ENCODE peak calls at places on chromosomes 7 and 10, in seven cellular contexts. Z, K, I, P, E, O and Q are unnamed samples.

GRCh38 chr10:62760401-62760800 is 44.1 kb upstream of the ADO start:
- DNase-seq in Z (no peak), K (no peak), I (no peak), P (no peak), E (no peak), O (no peak), Q (no peak)

GRCh38 chr7:13981070-13981469 is 8.4 kb downstream of the ETV1 start:
- DNase-seq in Z (no peak), K (peak; percentile 86), I (no peak), P (no peak), E (peak; percentile 71), O (no peak), Q (no peak)

GRCh38 chr7:17564678-17565209 is 266.3 kb downstream of the AHR start:
- DNase-seq in Z (no peak), K (no peak), I (no peak), P (no peak), E (no peak), O (no peak), Q (no peak)

GRCh38 chr7:37016073-37016878 is 292.0 kb upstream of the AOAH start:
- DNase-seq in Z (no peak), K (no peak), I (no peak), P (no peak), E (no peak), O (peak; percentile 17), Q (no peak)

GRCh38 chr7:35875292-35875691 is 74.4 kb downstream of the SEPTIN7 start:
- DNase-seq in Z (no peak), K (no peak), I (no peak), P (no peak), E (no peak), O (no peak), Q (no peak)

GRCh38 chr10:82319558-82319957 is 444.6 kb downstream of the NRG3 start:
- DNase-seq in Z (no peak), K (no peak), I (no peak), P (no peak), E (no peak), O (no peak), Q (no peak)

GRCh38 chr7:73976761-73977625 is 51.0 kb upstream of the ELN start:
- DNase-seq in Z (no peak), K (no peak), I (no peak), P (peak; percentile 29), E (no peak), O (no peak), Q (no peak)

GRCh38 chr7:132557489-132558044 is 18.7 kb downstream of the PLXNA4 start:
- DNase-seq in Z (no peak), K (no peak), I (no peak), P (no peak), E (no peak), O (no peak), Q (no peak)

GRCh38 chr7:69204936-69205335 is 393.3 kb upstream of the AUTS2 start:
- DNase-seq in Z (no peak), K (no peak), I (no peak), P (no peak), E (no peak), O (no peak), Q (no peak)

GRCh38 chr7:69196593-69196992 is 401.7 kb upstream of the AUTS2 start:
- DNase-seq in Z (no peak), K (no peak), I (no peak), P (no peak), E (no peak), O (no peak), Q (no peak)

GRCh38 chr7:69199661-69200060 is 398.6 kb upstream of the AUTS2 start:
- DNase-seq in Z (no peak), K (no peak), I (no peak), P (no peak), E (no peak), O (no peak), Q (no peak)

GRCh38 chr7:69198250-69198649 is 400.0 kb upstream of the AUTS2 start:
- DNase-seq in Z (no peak), K (no peak), I (no peak), P (no peak), E (no peak), O (no peak), Q (no peak)

GRCh38 chr7:69199048-69199447 is 399.2 kb upstream of the AUTS2 start:
- DNase-seq in Z (no peak), K (no peak), I (no peak), P (no peak), E (no peak), O (no peak), Q (no peak)
- H3K9me3 ChIP-seq in Z (no peaks in the 10 kb centered on the region), K (peaks cover 6% of the 10 kb centered on the region), I (no peaks in the 10 kb centered on the region), P (no peaks in the 10 kb centered on the region), E (no peaks in the 10 kb centered on the region), O (peaks cover 6% of the 10 kb centered on the region), Q (no peaks in the 10 kb centered on the region)

GRCh38 chr7:158527038-158527437 is 60.6 kb downstream of the PTPRN2 start:
- DNase-seq in Z (no peak), K (no peak), I (no peak), P (no peak), E (no peak), O (no peak), Q (no peak)

GRCh38 chr7:158526531-158526930 is 61.1 kb downstream of the PTPRN2 start:
- DNase-seq in Z (no peak), K (no peak), I (no peak), P (no peak), E (no peak), O (no peak), Q (no peak)

GRCh38 chr7:158527902-158528502 is 59.6 kb downstream of the PTPRN2 start:
- DNase-seq in Z (no peak), K (no peak), I (no peak), P (no peak), E (no peak), O (no peak), Q (no peak)

GRCh38 chr7:158525648-158526484 is 61.8 kb downstream of the PTPRN2 start:
- DNase-seq in Z (no peak), K (no peak), I (no peak), P (no peak), E (no peak), O (no peak), Q (no peak)

DNA sequence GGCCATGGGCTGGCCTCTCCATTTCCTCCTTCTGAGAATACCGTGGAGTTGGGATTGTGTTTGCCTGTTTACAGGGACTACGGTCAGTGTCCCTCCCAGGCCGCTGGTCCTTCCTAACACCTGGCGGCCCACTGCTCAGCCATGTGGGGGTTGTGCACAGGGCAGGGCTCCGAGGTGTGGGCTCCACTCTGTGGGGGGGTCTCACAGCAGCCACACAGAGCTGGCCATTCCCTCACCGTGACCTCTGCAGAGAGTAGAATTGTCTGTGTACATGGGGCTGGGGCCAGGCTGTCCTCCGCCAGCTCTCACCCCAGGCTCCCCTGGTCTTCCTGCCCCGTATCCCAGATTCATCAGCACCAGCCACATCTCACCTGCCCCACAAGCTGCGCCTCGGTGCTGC is 60.1 kb downstream of the PTPRN2 start:
- DNase-seq in Z (no peak), K (no peak), I (no peak), P (no peak), E (no peak), O (no peak), Q (no peak)
- H3K9me3 ChIP-seq in Z (no peaks in the 10 kb centered on the region), K (no peaks in the 10 kb centered on the region), I (no peaks in the 10 kb centered on the region), P (no peaks in the 10 kb centered on the region), E (no peaks in the 10 kb centered on the region), O (no peaks in the 10 kb centered on the region), Q (no peaks in the 10 kb centered on the region)

GRCh38 chr10:20614911-20615310 is 282.2 kb downstream of the NEBL start:
- DNase-seq in Z (no peak), K (no peak), I (no peak), P (no peak), E (no peak), O (no peak), Q (no peak)

GRCh38 chr10:20616056-20616671 is 280.9 kb downstream of the NEBL start:
- DNase-seq in Z (no peak), K (no peak), I (no peak), P (no peak), E (no peak), O (no peak), Q (no peak)

GRCh38 chr10:20618148-20618547 is 279.0 kb downstream of the NEBL start:
- DNase-seq in Z (no peak), K (no peak), I (no peak), P (no peak), E (no peak), O (no peak), Q (no peak)

GRCh38 chr10:20615395-20615794 is 281.7 kb downstream of the NEBL start:
- DNase-seq in Z (no peak), K (no peak), I (no peak), P (no peak), E (no peak), O (no peak), Q (no peak)

GRCh38 chr10:20616918-20617801 is 280.0 kb downstream of the NEBL start:
- DNase-seq in Z (no peak), K (no peak), I (no peak), P (no peak), E (no peak), O (no peak), Q (no peak)
- H3K9me3 ChIP-seq in Z (no peaks in the 10 kb centered on the region), K (no peaks in the 10 kb centered on the region), I (no peaks in the 10 kb centered on the region), P (no peaks in the 10 kb centered on the region), E (no peaks in the 10 kb centered on the region), O (no peaks in the 10 kb centered on the region), Q (no peaks in the 10 kb centered on the region)

GRCh38 chr7:6680146-6680545 is 26.6 kb downstream of the ZNF12 start:
- DNase-seq in Z (no peak), K (no peak), I (no peak), P (no peak), E (no peak), O (no peak), Q (no peak)
- H3K9me3 ChIP-seq in Z (peaks cover 92% of the 10 kb centered on the region), K (peaks cover 49% of the 10 kb centered on the region), I (no peaks in the 10 kb centered on the region), P (peaks cover 70% of the 10 kb centered on the region), E (peaks cover 100% of the 10 kb centered on the region), O (peaks cover 98% of the 10 kb centered on the region), Q (peaks cover 21% of the 10 kb centered on the region)

DNA sequence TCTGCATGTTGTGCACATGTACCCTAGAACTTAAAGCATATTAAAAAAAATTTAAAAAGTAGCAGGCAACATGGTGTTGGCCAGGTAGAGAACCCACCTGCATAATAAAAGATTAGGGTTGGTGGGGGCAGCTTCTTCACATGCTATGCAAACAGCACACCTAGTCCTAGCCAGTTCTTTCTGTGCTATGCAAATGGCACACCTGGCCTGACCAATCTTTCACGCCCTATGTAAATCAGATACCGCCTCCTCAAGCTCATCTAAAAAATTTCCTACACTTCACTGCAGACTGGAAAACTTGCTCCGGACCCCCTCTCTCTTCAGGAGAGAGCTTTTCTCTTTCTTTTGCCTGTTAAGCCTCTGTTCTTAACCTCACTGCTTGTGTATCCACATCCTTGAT is 14.5 kb upstream of the PIP start:
- DNase-seq in Z (no peak), K (no peak), I (no peak), P (no peak), E (no peak), O (no peak), Q (no peak)
- H3K9me3 ChIP-seq in Z (peaks cover 9% of the 10 kb centered on the region), K (no peaks in the 10 kb centered on the region), I (no peaks in the 10 kb centered on the region), P (no peaks in the 10 kb centered on the region), E (peaks cover 1% of the 10 kb centered on the region), O (no peaks in the 10 kb centered on the region), Q (peaks cover 2% of the 10 kb centered on the region)

GRCh38 chr10:1229116-1229515 is 172.9 kb downstream of the WDR37 start:
- DNase-seq in Z (no peak), K (no peak), I (peak; percentile 19), P (no peak), E (no peak), O (no peak), Q (no peak)
- H3K9me3 ChIP-seq in Z (no peaks in the 10 kb centered on the region), K (no peaks in the 10 kb centered on the region), I (no peaks in the 10 kb centered on the region), P (no peaks in the 10 kb centered on the region), E (no peaks in the 10 kb centered on the region), O (no peaks in the 10 kb centered on the region), Q (no peaks in the 10 kb centered on the region)

GRCh38 chr7:64992971-64993370 is 2.1 kb upstream of the ZNF117 start:
- DNase-seq in Z (no peak), K (no peak), I (no peak), P (no peak), E (no peak), O (no peak), Q (no peak)
- H3K9me3 ChIP-seq in Z (peaks cover 20% of the 10 kb centered on the region), K (peaks cover 21% of the 10 kb centered on the region), I (no peaks in the 10 kb centered on the region), P (peaks cover 6% of the 10 kb centered on the region), E (peaks cover 61% of the 10 kb centered on the region), O (peaks cover 10% of the 10 kb centered on the region), Q (peaks cover 6% of the 10 kb centered on the region)